ENCODE peak calls at places on chromosomes 7 and 10, in eight cellular contexts. Z, H, S, N, V, Y, E and U are unnamed samples.

GRCh38 chr10:49518982-49519578 is 19.8 kb downstream of the ERCC6 start:
- DNase-seq in Z (no peak), H (peak; percentile 36), S (peak; percentile 18), N (peak; percentile 55), V (no peak), Y (peak; percentile 6), E (no peak), U (no peak)

GRCh38 chr7:68063171-68063570 is 1066.5 kb downstream of the TYW1 start:
- DNase-seq in Z (no peak), H (no peak), S (no peak), N (peak; percentile 29), V (no peak), Y (no peak), E (no peak), U (no peak)

GRCh38 chr10:44684641-44685040 is 226.5 kb upstream of the TMEM72 start:
- DNase-seq in Z (no peak), H (no peak), S (no peak), N (no peak), V (no peak), Y (no peak), E (no peak), U (no peak)

GRCh38 chr7:35646289-35647033 is 48.5 kb downstream of the HERPUD2 start:
- DNase-seq in Z (no peak), H (no peak), S (no peak), N (no peak), V (no peak), Y (no peak), E (no peak), U (no peak)

GRCh38 chr7:132580277-132580676 is 4.0 kb upstream of the PLXNA4 start:
- DNase-seq in Z (no peak), H (no peak), S (no peak), N (no peak), V (no peak), Y (no peak), E (no peak), U (no peak)

GRCh38 chr7:43650457-43651052 is 67.6 kb downstream of the STK17A start:
- DNase-seq in Z (no peak), H (no peak), S (no peak), N (no peak), V (no peak), Y (no peak), E (no peak), U (no peak)

GRCh38 chr7:4951903-4952636 is 6.9 kb downstream of the MMD2 start:
- DNase-seq in Z (no peak), H (no peak), S (no peak), N (peak; percentile 61), V (no peak), Y (no peak), E (no peak), U (no peak)

GRCh38 chr7:138246391-138246790 is 170.1 kb downstream of the AKR1D1 start:
- DNase-seq in Z (no peak), H (no peak), S (no peak), N (no peak), V (no peak), Y (no peak), E (no peak), U (no peak)

GRCh38 chr7:148819697-148820332 is 64.3 kb downstream of the EZH2 start:
- DNase-seq in Z (no peak), H (no peak), S (no peak), N (no peak), V (no peak), Y (no peak), E (no peak), U (no peak)